ENCODE peak calls at places on chromosomes 2 and 18, in eight cellular contexts. M is astrocyte of the spinal cord; C is gastrocnemius medialis; O is CD8-positive, alpha-beta T cell; G is psoas muscle; X is IMR-90; R is uterus; Y is A549. P is an unnamed sample.

GRCh38 chr2:203809084-203809521 is 58.5 kb upstream of the CTLA4 start:
- DNase-seq in R (no peak), Y (no peak), C (no peak), X (peak), M (peak), G (no peak), O (no peak), P (no peak)

GRCh38 chr2:190591972-190592371 is 56.9 kb upstream of the NAB1 start:
- DNase-seq in C (no peak), R (no peak), O (no peak), Y (no peak), G (no peak), M (no peak), X (no peak), P (no peak)

GRCh38 chr2:167048829-167049228 is 160.5 kb downstream of the XIRP2 start:
- DNase-seq in O (no peak), X (peak), G (no peak), R (no peak), Y (no peak), M (no peak), C (no peak), P (no peak)

GRCh38 chr2:128310094-128310716 is 8.5 kb downstream of the HS6ST1 start:
- DNase-seq in R (no peak), X (no peak), O (no peak), G (peak), C (no peak), Y (no peak), M (no peak), P (no peak)

GRCh38 chr2:240435955-240436625 is 627 bp downstream of the GPC1 start:
- DNase-seq in X (peak), R (peak), M (peak), Y (no peak), C (peak), G (peak), O (no peak), P (no peak)

GRCh38 chr2:15732341-15733077 is 140.8 kb downstream of the DDX1 start:
- DNase-seq in G (no peak), M (no peak), X (no peak), C (no peak), R (no peak), O (no peak), Y (no peak), P (no peak)

GRCh38 chr18:49112664-49113063 is 161.9 kb upstream of the SMAD7 start:
- DNase-seq in X (no peak), Y (no peak), C (no peak), R (no peak), M (no peak), O (no peak), G (no peak), P (no peak)

GRCh38 chr2:127891806-127892205 is 6.0 kb upstream of the AMMECR1L start:
- DNase-seq in R (no peak), C (no peak), X (no peak), O (no peak), M (no peak), G (no peak), Y (no peak), P (no peak)

GRCh38 chr2:81436256-81436655 is 1131.7 kb upstream of the LRRTM1 start:
- DNase-seq in C (no peak), X (no peak), Y (no peak), G (no peak), O (no peak), R (no peak), M (no peak), P (no peak)

GRCh38 chr18:63962137-63962536 is 7.7 kb upstream of the SERPINB8 start:
- DNase-seq in R (no peak), C (no peak), X (no peak), O (no peak), Y (no peak), G (no peak), M (no peak), P (no peak)

GRCh38 chr18:79353238-79353637 is 42.5 kb upstream of the NFATC1 start:
- DNase-seq in Y (peak), G (no peak), M (no peak), X (peak), O (no peak), C (no peak), R (no peak), P (no peak)

GRCh38 chr2:220458051-220458450 is 830.6 kb downstream of the SLC4A3 start:
- DNase-seq in G (no peak), M (no peak), X (no peak), O (no peak), C (no peak), Y (no peak), R (no peak), P (no peak)

GRCh38 chr2:220463876-220464275 is 836.4 kb downstream of the SLC4A3 start:
- DNase-seq in M (no peak), Y (no peak), C (no peak), X (no peak), R (no peak), G (no peak), O (no peak), P (no peak)

GRCh38 chr2:220465700-220466099 is 838.3 kb downstream of the SLC4A3 start:
- DNase-seq in C (no peak), M (no peak), O (no peak), Y (no peak), G (no peak), X (no peak), R (no peak), P (no peak)

GRCh38 chr2:220455389-220455788 is 828.0 kb downstream of the SLC4A3 start:
- DNase-seq in G (no peak), C (no peak), M (no peak), R (no peak), X (peak), Y (no peak), O (no peak), P (no peak)

GRCh38 chr2:220460257-220460985 is 833.0 kb downstream of the SLC4A3 start:
- DNase-seq in C (no peak), O (no peak), G (no peak), X (peak), Y (no peak), R (no peak), M (no peak), P (no peak)
- TF ChIP-seq CTCF in C (no peak), O (no peak), G (no peak), X (no peak), Y (no peak), R (no peak), M (peak), P (peak)

GRCh38 chr18:12287684-12288405 is 20.2 kb upstream of the TUBB6 start:
- DNase-seq in O (no peak), X (peak), G (peak), R (peak), Y (peak), M (peak), C (peak), P (peak)
- H3K4me3 ChIP-seq in O (no peak), X (peak), G (peak), R (peak), Y (peak), M (peak), C (peak), P (peak)

DNA sequence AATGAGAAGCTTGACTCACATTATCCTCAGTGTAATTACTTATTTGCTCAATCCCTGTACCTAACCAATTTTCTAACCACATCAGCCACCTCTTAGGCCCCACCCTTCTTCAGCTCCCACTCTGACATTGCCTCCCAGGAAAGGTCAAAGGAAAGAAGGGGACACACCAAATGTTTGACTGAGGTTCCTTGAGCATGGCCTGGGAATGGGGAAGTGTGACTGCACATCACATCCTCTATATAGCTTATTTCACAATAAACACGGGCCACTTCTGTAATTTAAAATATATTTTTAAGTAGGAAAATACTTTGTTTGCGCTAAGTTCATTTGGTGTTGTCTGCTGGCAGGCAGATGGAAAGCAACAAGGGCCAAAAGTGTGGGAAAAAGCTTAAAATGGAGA is 3.0 kb upstream of the FIGLA start:
- DNase-seq in R (no peak), X (no peak), Y (no peak), C (no peak), O (no peak), M (no peak), G (no peak), P (no peak)
- TF ChIP-seq CTCF in R (no peak), X (no peak), Y (no peak), C (no peak), O (no peak), M (no peak), G (no peak), P (no peak)

DNA sequence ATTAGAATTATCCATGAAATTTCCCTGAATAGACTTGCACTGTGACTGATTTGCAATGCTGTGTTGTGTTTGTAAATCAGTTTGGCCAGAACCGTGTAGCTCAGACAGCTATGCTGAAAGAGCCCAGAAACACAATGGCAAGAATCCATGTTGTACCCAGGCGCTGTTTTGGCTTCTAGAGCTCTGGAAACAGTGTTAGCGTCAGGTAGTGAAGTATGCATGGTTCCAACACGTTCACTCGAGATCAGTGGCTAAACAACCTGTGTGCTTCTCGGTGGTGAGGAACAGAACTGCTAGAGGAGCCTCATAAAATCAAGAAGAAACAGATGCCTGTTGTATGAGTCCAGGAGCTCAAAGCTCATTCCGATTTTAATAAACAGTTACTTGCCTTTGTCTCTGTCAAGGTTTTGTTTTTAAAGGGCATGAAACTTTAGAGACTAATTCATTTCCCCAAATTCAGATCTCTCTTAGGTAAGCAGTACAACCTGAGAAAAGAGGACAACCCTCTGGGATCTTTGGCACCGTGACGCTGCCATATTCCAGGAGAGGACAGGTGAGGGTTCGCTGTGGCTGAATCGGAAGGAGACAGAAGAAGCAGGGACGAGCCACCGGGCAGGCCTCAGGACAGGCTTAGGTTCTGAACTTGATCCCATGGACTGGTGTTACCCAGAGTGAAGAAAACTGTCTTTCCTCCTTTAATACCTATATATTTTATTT is 43.6 kb downstream of the GORASP2 start:
- DNase-seq in M (peak), C (no peak), R (no peak), O (no peak), Y (no peak), G (no peak), X (no peak), P (no peak)
- H3K4me3 ChIP-seq in M (peak), C (peak), R (no peak), O (peak), Y (peak), G (peak), X (no peak), P (peak)

DNA sequence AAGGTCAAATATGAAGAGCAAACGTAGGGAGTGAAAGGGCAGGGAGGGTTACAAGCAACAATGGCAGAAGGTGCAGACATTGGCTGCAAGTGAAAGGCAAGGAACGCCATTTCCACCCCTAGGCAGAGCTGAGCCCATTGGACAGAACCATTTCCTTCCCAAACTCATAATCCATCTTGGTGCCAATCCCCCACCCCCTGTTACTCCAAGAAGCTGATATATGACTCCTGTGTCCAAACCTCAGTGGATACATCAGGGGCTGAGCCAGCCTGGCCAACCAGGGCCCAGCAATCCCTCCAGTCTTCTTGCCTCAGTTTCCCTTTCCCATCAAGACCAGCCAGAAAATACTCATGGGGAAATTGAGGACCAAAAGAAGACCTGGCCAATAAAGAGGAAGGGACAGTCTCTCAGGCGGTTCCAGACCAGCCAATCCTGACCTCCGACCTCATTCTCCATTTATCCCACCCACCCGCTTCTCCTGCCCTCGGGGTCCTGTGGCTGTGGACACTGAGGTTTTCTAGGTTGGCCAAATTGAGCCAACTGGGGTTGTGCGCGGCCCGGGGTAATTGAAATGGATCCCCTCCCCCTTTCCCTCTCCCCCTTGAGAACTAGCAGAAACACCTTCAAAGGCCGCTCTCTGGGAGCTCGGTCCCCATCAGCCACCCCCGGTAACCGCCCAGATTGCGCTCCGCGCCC is 24.8 kb downstream of the TNS1 start:
- DNase-seq in G (no peak), Y (no peak), O (no peak), R (no peak), C (no peak), X (no peak), M (no peak), P (no peak)
- TF ChIP-seq CTCF in G (no peak), Y (no peak), O (no peak), R (no peak), C (no peak), X (no peak), M (no peak), P (no peak)

DNA sequence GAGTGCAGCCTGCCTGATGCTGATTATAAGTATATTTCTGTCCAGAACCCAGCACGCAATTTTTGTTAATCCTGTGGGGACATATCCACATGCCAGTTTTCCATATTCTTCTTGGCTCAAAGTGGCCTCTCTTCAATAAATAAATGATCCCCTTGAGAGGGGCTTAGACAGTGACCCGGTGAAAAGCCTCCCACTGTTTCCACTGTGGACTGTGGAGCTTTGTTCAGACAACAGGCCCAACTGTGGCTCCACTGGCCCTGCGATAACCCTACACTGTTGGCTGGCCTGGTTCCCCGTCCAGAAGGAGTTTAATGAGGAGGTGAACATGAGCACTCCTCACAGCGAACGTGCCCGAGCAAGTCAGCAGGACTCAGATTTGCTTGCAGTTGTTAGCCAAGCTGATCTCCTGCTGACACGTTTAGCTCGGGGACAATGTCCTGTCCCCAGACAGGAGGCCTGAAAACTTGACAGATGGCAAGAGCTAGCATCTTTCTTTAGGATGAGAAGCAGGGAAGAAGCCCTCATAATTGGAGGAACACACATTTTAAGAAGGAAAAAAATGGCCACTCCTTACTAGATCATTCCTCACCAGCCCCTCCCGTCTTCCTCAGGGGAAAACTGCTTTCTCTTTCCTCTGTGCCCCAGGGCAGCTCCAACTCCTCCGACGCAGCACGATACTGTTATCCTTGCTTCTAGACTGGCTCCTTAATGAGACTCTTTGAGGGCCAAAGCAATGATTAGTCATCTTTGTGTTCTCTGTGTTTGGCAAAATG is 20.0 kb upstream of the MTCL1 start:
- DNase-seq in Y (no peak), X (peak), C (no peak), M (peak), O (no peak), R (no peak), G (no peak), P (no peak)
- H3K4me3 ChIP-seq in Y (no peak), X (no peak), C (no peak), M (no peak), O (no peak), R (no peak), G (no peak), P (no peak)

GRCh38 chr2:208549546-208550158 is 143.1 kb downstream of the PTH2R start:
- DNase-seq in G (no peak), Y (no peak), M (no peak), R (no peak), X (no peak), C (no peak), O (no peak), P (no peak)

GRCh38 chr2:208548689-208549088 is 142.1 kb downstream of the PTH2R start:
- DNase-seq in G (no peak), M (no peak), O (no peak), X (no peak), C (no peak), Y (no peak), R (no peak), P (no peak)

GRCh38 chr2:208556954-208557601 is 150.5 kb downstream of the PTH2R start:
- DNase-seq in G (no peak), R (no peak), C (no peak), O (no peak), M (no peak), Y (no peak), X (no peak), P (no peak)

GRCh38 chr2:208546860-208547650 is 140.5 kb downstream of the PTH2R start:
- DNase-seq in C (no peak), R (no peak), Y (no peak), G (no peak), X (no peak), M (no peak), O (no peak), P (no peak)

GRCh38 chr2:208552943-208553342 is 146.4 kb downstream of the PTH2R start:
- DNase-seq in Y (no peak), G (no peak), O (no peak), X (no peak), R (no peak), M (no peak), C (no peak), P (no peak)
- TF ChIP-seq CTCF in Y (no peak), G (no peak), O (no peak), X (no peak), R (no peak), M (no peak), C (no peak), P (no peak)

GRCh38 chr2:47309952-47310800 is 92.8 kb upstream of the MSH2 start:
- DNase-seq in R (no peak), Y (no peak), X (peak), O (no peak), M (peak), G (no peak), C (no peak), P (no peak)
- H3K4me3 ChIP-seq in R (no peak), Y (no peak), X (no peak), O (no peak), M (no peak), G (no peak), C (no peak), P (no peak)

DNA sequence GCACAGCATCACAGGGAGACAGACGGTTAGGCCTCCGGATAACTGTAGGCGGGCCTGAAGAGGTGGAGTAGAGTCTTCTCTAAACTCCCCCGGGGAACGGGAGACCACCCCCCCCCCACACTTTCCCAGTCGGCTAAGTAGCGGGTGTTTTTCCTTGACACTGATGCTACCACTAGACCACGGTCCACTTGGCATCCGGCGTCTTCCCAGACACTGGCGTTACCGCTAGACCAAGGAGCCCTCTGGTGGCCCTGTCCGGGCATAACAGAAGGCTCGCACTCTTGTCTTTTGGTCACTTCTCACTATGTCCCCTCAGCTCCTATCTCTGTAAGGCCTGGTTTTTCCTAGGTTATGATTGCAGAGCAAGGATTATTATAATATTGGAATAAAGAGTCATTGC is 25.7 kb upstream of the NCL start:
- DNase-seq in M (no peak), Y (no peak), R (no peak), G (no peak), C (no peak), O (no peak), X (no peak), P (no peak)
- TF ChIP-seq CTCF in M (peak), Y (peak), R (no peak), G (no peak), C (no peak), O (no peak), X (peak), P (peak)

P was measured in retinal pigment epithelial cell.